ENCODE peak calls at places on chromosome 11, in four cellular contexts. P is CD4-positive, alpha-beta T cell; U is HCT116; G is fibroblast of lung. V is an unnamed sample. For H3K27me3, the result is how much of the 10 kb centered on the place peaks cover.

GRCh38 chr11:120482149-120482548 is 29.4 kb upstream of the GRIK4 start:
- DNase-seq in P (no peak), U (peak), G (peak), V (no peak)

GRCh38 chr11:122717264-122717867 is 61.8 kb downstream of the UBASH3B start:
- DNase-seq in P (no peak), U (no peak), G (no peak), V (no peak)

GRCh38 chr11:8265681-8266241 is 2.1 kb upstream of the LMO1 start:
- DNase-seq in P (no peak), U (no peak), G (no peak), V (no peak)

GRCh38 chr11:102346748-102347525 is at the start of gene BIRC2:
- DNase-seq in P (peak), U (peak), G (peak), V (peak)

GRCh38 chr11:8692417-8692816 is 9.8 kb downstream of the RPL27A start:
- DNase-seq in P (no peak), U (no peak), G (no peak), V (no peak)

GRCh38 chr11:66883021-66883968 is 26.4 kb downstream of the LRFN4 start:
- DNase-seq in P (peak), U (peak), G (peak), V (peak)

GRCh38 chr11:125448136-125448535 is 47.9 kb downstream of the FEZ1 start:
- DNase-seq in P (no peak), U (peak), G (peak), V (no peak)

GRCh38 chr11:14045417-14045816 is 82.9 kb downstream of the SPON1 start:
- DNase-seq in P (no peak), U (no peak), G (no peak), V (no peak)

GRCh38 chr11:129709801-129710398 is 105.7 kb upstream of the TMEM45B start:
- DNase-seq in P (no peak), U (no peak), G (no peak), V (no peak)

GRCh38 chr11:18368236-18368635 is 26.1 kb upstream of the LDHA start:
- DNase-seq in P (no peak), U (no peak), G (peak), V (no peak)
- H3K27ac ChIP-seq in P (peak), U (no peak), G (no peak), V (no peak)

GRCh38 chr11:117940736-117941135 is 11.5 kb upstream of the TMPRSS13 start:
- DNase-seq in P (no peak), U (no peak), G (no peak), V (no peak)
- H3K27me3 ChIP-seq in P (under half), U (under half), G (under half), V (under half)

GRCh38 chr11:62400760-62401159 is 18.1 kb upstream of the SCGB1A1 start:
- DNase-seq in P (no peak), U (no peak), G (peak), V (no peak)

GRCh38 chr11:62401356-62401755 is 17.5 kb upstream of the SCGB1A1 start:
- DNase-seq in P (no peak), U (no peak), G (no peak), V (no peak)

GRCh38 chr11:62402994-62403393 is 15.8 kb upstream of the SCGB1A1 start:
- DNase-seq in P (no peak), U (no peak), G (no peak), V (no peak)

GRCh38 chr11:62401781-62402180 is 17.1 kb upstream of the SCGB1A1 start:
- DNase-seq in P (no peak), U (no peak), G (no peak), V (no peak)

DNA sequence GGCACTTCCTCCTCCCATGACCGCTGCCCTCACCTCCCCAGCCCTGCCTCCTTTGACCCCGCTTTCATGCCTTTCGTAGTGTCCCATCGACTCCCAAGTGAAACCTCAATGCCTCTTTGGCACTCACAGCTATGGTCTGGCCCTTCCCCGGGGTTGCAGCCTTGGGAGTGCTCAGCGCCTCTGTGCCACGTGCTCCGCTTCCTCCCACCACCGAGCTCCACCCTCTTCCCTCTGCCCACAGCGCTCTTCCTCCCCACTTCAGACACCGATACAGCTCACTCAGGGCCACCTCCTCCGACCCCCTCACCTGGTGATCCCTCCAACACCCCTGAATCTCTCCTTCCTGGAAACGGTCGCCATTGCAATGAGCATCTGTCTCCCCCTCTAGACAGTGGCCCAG is 16.6 kb upstream of the SCGB1A1 start:
- DNase-seq in P (peak), U (no peak), G (no peak), V (no peak)
- H3K27ac ChIP-seq in P (peak), U (no peak), G (no peak), V (no peak)

GRCh38 chr11:75719089-75719638 is 1.5 kb downstream of the MOGAT2 start:
- DNase-seq in P (no peak), U (no peak), G (no peak), V (no peak)

GRCh38 chr11:75716659-75717058 is 979 bp upstream of the MOGAT2 start:
- DNase-seq in P (no peak), U (no peak), G (no peak), V (no peak)

GRCh38 chr11:75718406-75719088 is 909 bp downstream of the MOGAT2 start:
- DNase-seq in P (no peak), U (no peak), G (no peak), V (no peak)

GRCh38 chr11:75719639-75720239 is 2.1 kb downstream of the MOGAT2 start:
- DNase-seq in P (no peak), U (no peak), G (no peak), V (no peak)

GRCh38 chr11:75717608-75718403 is at the start of gene MOGAT2:
- DNase-seq in P (no peak), U (no peak), G (no peak), V (no peak)
- H3K27me3 ChIP-seq in P (under half), U (under half), G (under half), V (under half)

GRCh38 chr11:64885367-64886286 is 7.2 kb upstream of the EHD1 start:
- DNase-seq in P (no peak), U (no peak), G (peak), V (no peak)

GRCh38 chr11:64887234-64887756 is 8.9 kb upstream of the EHD1 start:
- DNase-seq in P (no peak), U (no peak), G (no peak), V (no peak)

GRCh38 chr11:64888761-64889511 is 10.5 kb upstream of the EHD1 start:
- DNase-seq in P (no peak), U (no peak), G (peak), V (no peak)

GRCh38 chr11:64888406-64888757 is 10.0 kb upstream of the EHD1 start:
- DNase-seq in P (no peak), U (no peak), G (no peak), V (no peak)

GRCh38 chr11:64887757-64888405 is 9.5 kb upstream of the EHD1 start:
- DNase-seq in P (peak), U (peak), G (peak), V (peak)
- H3K27ac ChIP-seq in P (peak), U (peak), G (no peak), V (no peak)

GRCh38 chr11:72662036-72662435 is 12.2 kb downstream of the PDE2A start:
- DNase-seq in P (no peak), U (no peak), G (no peak), V (no peak)
- H3K27me3 ChIP-seq in P (under half), U (under half), G (under half), V (under half)

DNA sequence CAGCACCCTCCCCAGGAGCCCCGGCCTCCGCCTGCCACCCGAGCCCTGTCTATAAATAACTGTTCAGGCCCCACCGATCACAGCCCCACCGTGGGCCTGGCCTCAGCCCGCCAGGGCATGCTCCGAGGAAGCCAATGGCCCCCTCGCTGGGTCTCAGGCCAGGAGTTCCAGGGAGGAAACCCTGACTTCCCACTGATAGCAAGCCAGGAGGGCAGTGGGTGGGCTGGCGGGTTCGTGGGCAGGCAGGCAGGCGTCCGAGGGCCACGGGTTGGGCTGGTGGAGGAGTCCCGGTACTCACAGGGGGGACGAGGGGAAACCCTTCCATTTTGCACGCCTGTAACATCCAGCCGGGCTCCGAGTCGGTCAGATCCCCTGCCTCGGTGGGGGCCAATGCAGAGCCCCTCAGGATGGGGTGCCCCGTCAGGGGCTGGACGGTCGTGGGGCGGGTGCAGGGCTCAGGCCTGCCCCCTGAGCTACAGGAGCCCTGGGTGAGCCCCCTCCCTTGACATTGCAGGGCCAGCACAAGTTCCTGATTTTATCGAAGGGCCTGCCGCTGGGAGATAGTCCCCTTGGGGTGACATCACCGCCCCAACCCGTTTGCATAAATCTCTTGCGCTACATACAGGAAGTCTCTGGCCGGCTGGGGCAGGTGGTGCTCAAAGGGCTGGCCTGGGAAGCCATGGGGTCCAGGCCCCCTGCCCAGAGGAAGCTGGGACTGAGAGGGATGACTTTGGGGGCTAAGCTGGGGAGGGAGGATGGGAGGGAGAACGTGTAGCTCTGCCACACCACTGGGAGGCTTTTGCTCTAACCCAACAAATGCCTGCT is at the start of gene SPI1:
- DNase-seq in P (no peak), U (no peak), G (no peak), V (no peak)
- H3K27ac ChIP-seq in P (peak), U (no peak), G (no peak), V (no peak)

V was measured in neuronal stem cell.